ENCODE peak calls at places on chromosomes 7 and 10, in four cellular contexts. One of them, this sample, is unnamed.

GRCh38 chr7:122155566-122155965 is 11.5 kb upstream of the AASS start:
- DNase-seq in HepG2: no peak
- DNase-seq in K562: no peak
- DNase-seq in GM12878: no peak
- DNase-seq in this sample: no peak

GRCh38 chr10:110561292-110561691 is 6.2 kb upstream of the SMC3 start:
- DNase-seq in HepG2: no peak
- DNase-seq in K562: no peak
- DNase-seq in GM12878: no peak
- DNase-seq in this sample: no peak

GRCh38 chr7:70574970-70575799 is 556.8 kb upstream of the GALNT17 start:
- DNase-seq in HepG2: no peak
- DNase-seq in K562: no peak
- DNase-seq in GM12878: no peak
- DNase-seq in this sample: no peak

GRCh38 chr7:33459340-33459751 is 330.0 kb downstream of the BBS9 start:
- DNase-seq in HepG2: peak; percentile 41
- DNase-seq in K562: peak; percentile 4
- DNase-seq in GM12878: no peak
- DNase-seq in this sample: peak; percentile 26

GRCh38 chr7:81268551-81268950 is 349.7 kb upstream of the SEMA3C start:
- DNase-seq in HepG2: no peak
- DNase-seq in K562: no peak
- DNase-seq in GM12878: no peak
- DNase-seq in this sample: no peak

GRCh38 chr7:15922002-15922401 is 235.5 kb upstream of the MEOX2 start:
- DNase-seq in HepG2: no peak
- DNase-seq in K562: no peak
- DNase-seq in GM12878: no peak
- DNase-seq in this sample: no peak

GRCh38 chr7:81574723-81575326 is 195.0 kb downstream of the HGF start:
- DNase-seq in HepG2: no peak
- DNase-seq in K562: no peak
- DNase-seq in GM12878: no peak
- DNase-seq in this sample: no peak

GRCh38 chr7:128264477-128264876 is 23.4 kb downstream of the LEP start:
- DNase-seq in HepG2: no peak
- DNase-seq in K562: no peak
- DNase-seq in GM12878: no peak
- DNase-seq in this sample: no peak

GRCh38 chr10:14093735-14094484 is 236.8 kb downstream of the FRMD4A start:
- DNase-seq in HepG2: no peak
- DNase-seq in K562: no peak
- DNase-seq in GM12878: no peak
- DNase-seq in this sample: peak; percentile 63

GRCh38 chr10:42690449-42691360 is 52.3 kb upstream of the ZNF33B start:
- DNase-seq in HepG2: peak; percentile 14
- DNase-seq in K562: peak; percentile 41
- DNase-seq in GM12878: no peak
- DNase-seq in this sample: peak; percentile 37

GRCh38 chr7:36881206-36881605 is 156.9 kb upstream of the AOAH start:
- DNase-seq in HepG2: no peak
- DNase-seq in K562: no peak
- DNase-seq in GM12878: no peak
- DNase-seq in this sample: no peak

GRCh38 chr10:58465641-58466040 is 47.0 kb upstream of the BICC1 start:
- DNase-seq in HepG2: no peak
- DNase-seq in K562: no peak
- DNase-seq in GM12878: no peak
- DNase-seq in this sample: no peak

GRCh38 chr7:144853542-144853941 is 17.7 kb upstream of the TPK1 start:
- DNase-seq in HepG2: no peak
- DNase-seq in K562: no peak
- DNase-seq in GM12878: no peak
- DNase-seq in this sample: no peak

GRCh38 chr7:20778063-20778721 is 8.5 kb downstream of the SP8 start:
- DNase-seq in HepG2: no peak
- DNase-seq in K562: peak; percentile 36
- DNase-seq in GM12878: no peak
- DNase-seq in this sample: peak; percentile 86

GRCh38 chr10:18238875-18239485 is 98.8 kb downstream of the CACNB2 start:
- DNase-seq in HepG2: peak; percentile 10
- DNase-seq in K562: peak; percentile 46
- DNase-seq in GM12878: no peak
- DNase-seq in this sample: no peak

GRCh38 chr7:128153436-128153835 is 87.6 kb upstream of the LEP start:
- DNase-seq in HepG2: no peak
- DNase-seq in K562: no peak
- DNase-seq in GM12878: no peak
- DNase-seq in this sample: no peak

GRCh38 chr10:127303746-127304145 is 107.4 kb upstream of the INSYN2A start:
- DNase-seq in HepG2: no peak
- DNase-seq in K562: no peak
- DNase-seq in GM12878: no peak
- DNase-seq in this sample: no peak

GRCh38 chr7:94382155-94382554 is 12.5 kb upstream of the COL1A2 start:
- DNase-seq in HepG2: no peak
- DNase-seq in K562: no peak
- DNase-seq in GM12878: no peak
- DNase-seq in this sample: no peak

GRCh38 chr10:31467791-31468535 is 148.9 kb downstream of the ZEB1 start:
- DNase-seq in HepG2: peak; percentile 61
- DNase-seq in K562: peak; percentile 3
- DNase-seq in GM12878: no peak
- DNase-seq in this sample: peak; percentile 61

GRCh38 chr10:115762029-115762428 is 511.0 kb downstream of the GFRA1 start:
- DNase-seq in HepG2: no peak
- DNase-seq in K562: no peak
- DNase-seq in GM12878: no peak
- DNase-seq in this sample: no peak

GRCh38 chr10:80168679-80169380 is 36.3 kb downstream of the PLAC9 start:
- DNase-seq in HepG2: no peak
- DNase-seq in K562: peak; percentile 28
- DNase-seq in GM12878: no peak
- DNase-seq in this sample: peak; percentile 58

GRCh38 chr10:62732841-62733653 is 71.5 kb upstream of the ADO start:
- DNase-seq in HepG2: no peak
- DNase-seq in K562: no peak
- DNase-seq in GM12878: peak; percentile 94
- DNase-seq in this sample: no peak

GRCh38 chr7:102230593-102230992 is 56.1 kb upstream of the SH2B2 start:
- DNase-seq in HepG2: no peak
- DNase-seq in K562: no peak
- DNase-seq in GM12878: no peak
- DNase-seq in this sample: no peak

GRCh38 chr7:95794917-95795515 is 22.7 kb downstream of the DYNC1I1 start:
- DNase-seq in HepG2: peak; percentile 24
- DNase-seq in K562: peak; percentile 39
- DNase-seq in GM12878: no peak
- DNase-seq in this sample: no peak

GRCh38 chr10:104300736-104301292 is 31.8 kb downstream of the GSTO2 start:
- DNase-seq in HepG2: no peak
- DNase-seq in K562: no peak
- DNase-seq in GM12878: no peak
- DNase-seq in this sample: no peak

GRCh38 chr10:122515588-122516231 is 44.8 kb upstream of the DMBT1 start:
- DNase-seq in HepG2: no peak
- DNase-seq in K562: no peak
- DNase-seq in GM12878: no peak
- DNase-seq in this sample: no peak

GRCh38 chr7:139200382-139200781 is 30.7 kb upstream of the UBN2 start:
- DNase-seq in HepG2: no peak
- DNase-seq in K562: no peak
- DNase-seq in GM12878: no peak
- DNase-seq in this sample: no peak

GRCh38 chr7:1223196-1224092 is 9.2 kb upstream of the UNCX start:
- DNase-seq in HepG2: peak; percentile 10
- DNase-seq in K562: peak; percentile 58
- DNase-seq in GM12878: no peak
- DNase-seq in this sample: peak; percentile 19
- TF ChIP-seq ATF3 in HepG2: no peak
- TF ChIP-seq ATF3 in K562: no peak
- TF ChIP-seq ATF3 in GM12878: no peak
- TF ChIP-seq ATF3 in this sample: no peak

GRCh38 chr7:64733550-64734240 is 60.5 kb upstream of the ZNF138 start:
- DNase-seq in HepG2: peak; percentile 13
- DNase-seq in K562: no peak
- DNase-seq in GM12878: no peak
- DNase-seq in this sample: no peak

GRCh38 chr7:64736575-64736974 is 57.7 kb upstream of the ZNF138 start:
- DNase-seq in HepG2: no peak
- DNase-seq in K562: no peak
- DNase-seq in GM12878: no peak
- DNase-seq in this sample: no peak
- TF ChIP-seq CBFB in HepG2: no peak
- TF ChIP-seq CBFB in K562: no peak
- TF ChIP-seq CBFB in GM12878: no peak
- TF ChIP-seq CBFB in this sample: no peak

DNA sequence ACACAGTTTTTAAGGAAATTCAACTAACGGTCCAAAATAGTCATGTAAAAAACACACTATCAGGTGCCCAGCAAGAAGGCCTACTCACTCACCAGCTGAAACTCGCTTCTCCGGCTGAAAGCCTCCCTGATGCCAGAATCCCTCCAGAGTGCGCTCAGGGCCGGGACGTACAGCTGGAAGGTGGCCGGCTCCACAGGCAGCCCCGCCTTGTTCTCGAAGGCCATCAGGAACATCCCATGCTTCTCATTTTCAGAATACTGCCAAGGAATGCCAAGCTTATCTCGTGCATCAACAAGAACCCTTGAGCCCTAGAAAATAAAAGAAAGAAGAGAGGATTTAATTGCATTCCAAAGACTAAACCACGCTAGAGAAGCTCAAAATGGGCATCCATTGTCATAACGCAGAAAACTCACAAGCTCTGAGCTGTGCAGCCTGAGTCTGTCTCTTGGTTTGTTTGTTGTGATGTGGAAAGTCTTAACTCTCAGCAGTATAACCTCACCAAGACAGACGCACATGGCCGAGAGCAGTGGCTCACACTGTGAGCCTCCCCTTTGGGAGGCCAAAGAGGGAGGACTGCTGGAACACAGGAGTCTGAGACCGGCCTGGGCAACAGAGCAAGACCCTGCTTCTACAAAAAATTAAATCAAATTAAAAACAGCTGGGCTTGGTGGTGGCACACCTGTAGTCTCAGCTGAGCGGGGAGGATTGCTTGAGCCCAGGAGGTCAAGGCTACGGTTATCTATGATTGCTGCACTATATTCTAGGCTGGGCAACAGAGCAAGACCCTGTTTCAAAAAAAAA is 49.1 kb downstream of the GNA12 start:
- DNase-seq in HepG2: no peak
- DNase-seq in K562: no peak
- DNase-seq in GM12878: no peak
- DNase-seq in this sample: no peak
- TF ChIP-seq TCF7 in HepG2: no peak
- TF ChIP-seq TCF7 in K562: no peak
- TF ChIP-seq TCF7 in GM12878: no peak
- TF ChIP-seq TCF7 in this sample: no peak

GRCh38 chr10:34759837-34760215 is 55.3 kb downstream of the PARD3 start:
- DNase-seq in HepG2: no peak
- DNase-seq in K562: no peak
- DNase-seq in GM12878: no peak
- DNase-seq in this sample: no peak

GRCh38 chr10:34758447-34758996 is 56.6 kb downstream of the PARD3 start:
- DNase-seq in HepG2: peak; percentile 22
- DNase-seq in K562: peak; percentile 69
- DNase-seq in GM12878: peak; percentile 34
- DNase-seq in this sample: no peak

GRCh38 chr10:34757933-34758332 is 57.2 kb downstream of the PARD3 start:
- DNase-seq in HepG2: no peak
- DNase-seq in K562: no peak
- DNase-seq in GM12878: no peak
- DNase-seq in this sample: no peak

GRCh38 chr10:34760606-34761005 is 54.5 kb downstream of the PARD3 start:
- DNase-seq in HepG2: no peak
- DNase-seq in K562: no peak
- DNase-seq in GM12878: no peak
- DNase-seq in this sample: no peak

GRCh38 chr10:34759161-34759836 is 55.8 kb downstream of the PARD3 start:
- DNase-seq in HepG2: no peak
- DNase-seq in K562: no peak
- DNase-seq in GM12878: no peak
- DNase-seq in this sample: no peak
- TF ChIP-seq ATF3 in HepG2: no peak
- TF ChIP-seq ATF3 in K562: no peak
- TF ChIP-seq ATF3 in GM12878: no peak
- TF ChIP-seq ATF3 in this sample: no peak